ENCODE peak calls at places on chromosomes 12 and 14, in six cellular contexts. I, B, K, H, Z and V are unnamed samples.

GRCh38 chr14:76698191-76698590 is 63.1 kb upstream of the VASH1 start:
- DNase-seq in I (no peak), B (no peak), K (no peak), H (no peak), Z (no peak), V (no peak)

GRCh38 chr14:23433457-23433856 is 2.0 kb downstream of the MYH7 start:
- DNase-seq in I (no peak), B (no peak), K (no peak), H (no peak), Z (no peak), V (no peak)

GRCh38 chr12:15852383-15852782 is 29.8 kb upstream of the STRAP start:
- DNase-seq in I (no peak), B (peak; percentile 52), K (no peak), H (peak; percentile 52), Z (peak; percentile 21), V (no peak)

GRCh38 chr12:101823891-101824290 is 6.9 kb downstream of the GNPTAB start:
- DNase-seq in I (peak; percentile 39), B (peak; percentile 17), K (peak; percentile 53), H (no peak), Z (peak; percentile 23), V (peak; percentile 24)

GRCh38 chr12:29707846-29708245 is 75.9 kb downstream of the TMTC1 start:
- DNase-seq in I (no peak), B (no peak), K (no peak), H (no peak), Z (no peak), V (no peak)

GRCh38 chr14:74572829-74573360 is 39.1 kb downstream of the LTBP2 start:
- DNase-seq in I (no peak), B (no peak), K (no peak), H (no peak), Z (no peak), V (no peak)

GRCh38 chr12:116863275-116863767 is 17.9 kb downstream of the HRK start:
- DNase-seq in I (no peak), B (peak; percentile 61), K (no peak), H (no peak), Z (peak; percentile 30), V (peak; percentile 35)

GRCh38 chr12:59780605-59781135 is 184.8 kb downstream of the SLC16A7 start:
- DNase-seq in I (no peak), B (peak; percentile 51), K (no peak), H (peak; percentile 3), Z (peak; percentile 21), V (peak; percentile 24)

GRCh38 chr12:46516933-46517578 is 144.5 kb upstream of the SLC38A2 start:
- DNase-seq in I (no peak), B (no peak), K (no peak), H (no peak), Z (no peak), V (no peak)

GRCh38 chr14:75946785-75947184 is 35.0 kb downstream of the TGFB3 start:
- DNase-seq in I (no peak), B (no peak), K (no peak), H (no peak), Z (no peak), V (no peak)

GRCh38 chr14:60722163-60722835 is 1.9 kb downstream of the SIX4 start:
- DNase-seq in I (no peak), B (peak; percentile 43), K (peak; percentile 40), H (no peak), Z (peak; percentile 61), V (no peak)

GRCh38 chr12:55743967-55744931 is 1.3 kb downstream of the GDF11 start:
- DNase-seq in I (peak; percentile 16), B (no peak), K (no peak), H (no peak), Z (peak; percentile 30), V (no peak)

GRCh38 chr12:75831413-75831812 is 200.2 kb downstream of the PHLDA1 start:
- DNase-seq in I (no peak), B (no peak), K (no peak), H (no peak), Z (no peak), V (no peak)

GRCh38 chr12:53052419-53053222 is 2.8 kb downstream of the TNS2 start:
- DNase-seq in I (peak; percentile 95), B (peak; percentile 84), K (peak; percentile 92), H (no peak), Z (peak; percentile 65), V (no peak)

GRCh38 chr14:97848351-97848980 is 1051.3 kb downstream of the VRK1 start:
- DNase-seq in I (no peak), B (no peak), K (no peak), H (no peak), Z (peak; percentile 48), V (no peak)

GRCh38 chr12:23084236-23084995 is 459.4 kb downstream of the ETNK1 start:
- DNase-seq in I (no peak), B (peak; percentile 50), K (no peak), H (no peak), Z (peak; percentile 38), V (peak; percentile 2)

GRCh38 chr12:112833272-112833671 is 41.7 kb downstream of the RPH3A start:
- DNase-seq in I (no peak), B (no peak), K (no peak), H (no peak), Z (no peak), V (no peak)

GRCh38 chr14:73749706-73750105 is 35.5 kb upstream of the PNMA1 start:
- DNase-seq in I (no peak), B (no peak), K (no peak), H (no peak), Z (peak; percentile 6), V (no peak)

GRCh38 chr14:85191986-85192385 is 338.0 kb upstream of the FLRT2 start:
- DNase-seq in I (no peak), B (no peak), K (no peak), H (no peak), Z (no peak), V (no peak)

GRCh38 chr14:98444077-98444476 is 827.9 kb downstream of the BCL11B start:
- DNase-seq in I (no peak), B (no peak), K (no peak), H (no peak), Z (no peak), V (no peak)

GRCh38 chr12:27623645-27624044 is 72.6 kb upstream of the REP15 start:
- DNase-seq in I (no peak), B (peak; percentile 25), K (no peak), H (no peak), Z (no peak), V (no peak)

GRCh38 chr14:50021261-50021660 is 95.1 kb downstream of the VCPKMT start:
- DNase-seq in I (no peak), B (no peak), K (no peak), H (no peak), Z (no peak), V (no peak)

GRCh38 chr14:32372154-32372553 is 43.1 kb downstream of the AKAP6 start:
- DNase-seq in I (no peak), B (peak; percentile 96), K (no peak), H (peak; percentile 89), Z (no peak), V (peak; percentile 85)

GRCh38 chr12:99767809-99768208 is 120.3 kb downstream of the GARIN6 start:
- DNase-seq in I (no peak), B (peak; percentile 34), K (no peak), H (peak; percentile 2), Z (peak; percentile 8), V (no peak)

GRCh38 chr14:103125098-103126070 is 2.1 kb downstream of the TNFAIP2 start:
- DNase-seq in I (peak; percentile 12), B (no peak), K (no peak), H (no peak), Z (no peak), V (no peak)

GRCh38 chr14:103126088-103126872 is 3.0 kb downstream of the TNFAIP2 start:
- DNase-seq in I (peak; percentile 18), B (no peak), K (no peak), H (no peak), Z (no peak), V (no peak)

GRCh38 chr14:103123128-103123633 is at the start of gene TNFAIP2:
- DNase-seq in I (peak; percentile 79), B (peak; percentile 44), K (no peak), H (no peak), Z (no peak), V (no peak)

GRCh38 chr14:103123634-103124500 is 606 bp downstream of the TNFAIP2 start:
- DNase-seq in I (peak; percentile 68), B (peak; percentile 48), K (peak; percentile 56), H (no peak), Z (peak; percentile 60), V (no peak)

GRCh38 chr14:103124501-103125001 is 1.3 kb downstream of the TNFAIP2 start:
- DNase-seq in I (peak; percentile 14), B (no peak), K (no peak), H (no peak), Z (no peak), V (no peak)
- H3K4me3 ChIP-seq in I (peak overlapping the region; percentile 96), B (peak overlapping the region; percentile 66), K (peak overlapping the region; percentile 66), H (peak overlapping the region; percentile 51), Z (no peak overlapping the region), V (no peak overlapping the region)

GRCh38 chr12:123892853-123893252 is 79.8 kb downstream of the CCDC92 start:
- DNase-seq in I (no peak), B (no peak), K (no peak), H (no peak), Z (no peak), V (no peak)

GRCh38 chr12:123892180-123892559 is 80.5 kb downstream of the CCDC92 start:
- DNase-seq in I (no peak), B (no peak), K (no peak), H (no peak), Z (no peak), V (no peak)

GRCh38 chr12:123890536-123890902 is 82.1 kb downstream of the CCDC92 start:
- DNase-seq in I (no peak), B (no peak), K (no peak), H (no peak), Z (no peak), V (no peak)

GRCh38 chr12:123891011-123891410 is 81.6 kb downstream of the CCDC92 start:
- DNase-seq in I (no peak), B (no peak), K (no peak), H (no peak), Z (no peak), V (no peak)

GRCh38 chr12:123891516-123892179 is 81.0 kb downstream of the CCDC92 start:
- DNase-seq in I (no peak), B (no peak), K (no peak), H (no peak), Z (no peak), V (no peak)
- TF ChIP-seq CTCF in I (no peak), B (peak; percentile 3), K (no peak), H (no peak), Z (no peak), V (no peak)

GRCh38 chr14:30874120-30874998 is at the start of gene COCH:
- DNase-seq in I (peak; percentile 31), B (no peak), K (peak; percentile 50), H (no peak), Z (peak; percentile 72), V (no peak)
- H3K4me3 ChIP-seq in I (peak within 1 kb of the TSS; percentile 76), B (peak within 1 kb of the TSS; percentile 34), K (peak within 1 kb of the TSS; percentile 72), H (peak within 1 kb of the TSS; percentile 34), Z (peak within 1 kb of the TSS; percentile 85), V (peak within 1 kb of the TSS; percentile 39)

GRCh38 chr12:45125997-45126396 is 75.1 kb upstream of the DBX2 start:
- DNase-seq in I (no peak), B (no peak), K (no peak), H (no peak), Z (no peak), V (no peak)

GRCh38 chr12:45122776-45123380 is 72.0 kb upstream of the DBX2 start:
- DNase-seq in I (no peak), B (peak; percentile 31), K (no peak), H (no peak), Z (peak; percentile 25), V (peak; percentile 36)

GRCh38 chr12:45124485-45125155 is 73.7 kb upstream of the DBX2 start:
- DNase-seq in I (no peak), B (no peak), K (no peak), H (no peak), Z (no peak), V (no peak)

GRCh38 chr12:45121224-45121623 is 70.3 kb upstream of the DBX2 start:
- DNase-seq in I (no peak), B (no peak), K (no peak), H (no peak), Z (no peak), V (no peak)
- TF ChIP-seq CTCF in I (no peak), B (no peak), K (no peak), H (no peak), Z (no peak), V (no peak)